ENCODE peak calls at places on chromosomes 12 and 14, in six cellular contexts. I, Q, W, N, K and P are unnamed samples.

GRCh38 chr12:129564768-129565167 is 339.1 kb downstream of the TMEM132D start:
- DNase-seq in I (no peak), Q (no peak), W (no peak), N (peak; percentile 54), K (no peak), P (no peak)

GRCh38 chr12:24069532-24070395 is 120.3 kb upstream of the SOX5 start:
- DNase-seq in I (no peak), Q (no peak), W (no peak), N (no peak), K (no peak), P (no peak)

GRCh38 chr12:130872179-130873096 is 572 bp downstream of the RAN start:
- DNase-seq in I (peak; percentile 80), Q (peak; percentile 18), W (no peak), N (peak; percentile 50), K (peak; percentile 36), P (peak; percentile 50)

GRCh38 chr14:55581011-55581806 is 1.2 kb downstream of the KTN1 start:
- DNase-seq in I (peak; percentile 79), Q (peak; percentile 16), W (no peak), N (peak; percentile 59), K (peak; percentile 50), P (peak; percentile 51)

GRCh38 chr14:38143651-38144505 is 63.8 kb upstream of the SSTR1 start:
- DNase-seq in I (no peak), Q (no peak), W (no peak), N (no peak), K (no peak), P (no peak)

GRCh38 chr12:28699029-28699428 is 450.0 kb upstream of the FAR2 start:
- DNase-seq in I (no peak), Q (no peak), W (no peak), N (no peak), K (no peak), P (no peak)

GRCh38 chr14:54314365-54315134 is 82.3 kb upstream of the CDKN3 start:
- DNase-seq in I (peak; percentile 55), Q (no peak), W (no peak), N (no peak), K (no peak), P (no peak)

GRCh38 chr14:88989911-88990310 is 165.5 kb downstream of the TTC8 start:
- DNase-seq in I (no peak), Q (no peak), W (no peak), N (no peak), K (no peak), P (no peak)

GRCh38 chr14:68199465-68200145 is 380.0 kb downstream of the RAD51B start:
- DNase-seq in I (no peak), Q (no peak), W (no peak), N (no peak), K (no peak), P (no peak)

GRCh38 chr14:67704484-67705089 is 2.9 kb downstream of the RDH12 start:
- DNase-seq in I (no peak), Q (no peak), W (no peak), N (peak; percentile 74), K (no peak), P (no peak)

DNA sequence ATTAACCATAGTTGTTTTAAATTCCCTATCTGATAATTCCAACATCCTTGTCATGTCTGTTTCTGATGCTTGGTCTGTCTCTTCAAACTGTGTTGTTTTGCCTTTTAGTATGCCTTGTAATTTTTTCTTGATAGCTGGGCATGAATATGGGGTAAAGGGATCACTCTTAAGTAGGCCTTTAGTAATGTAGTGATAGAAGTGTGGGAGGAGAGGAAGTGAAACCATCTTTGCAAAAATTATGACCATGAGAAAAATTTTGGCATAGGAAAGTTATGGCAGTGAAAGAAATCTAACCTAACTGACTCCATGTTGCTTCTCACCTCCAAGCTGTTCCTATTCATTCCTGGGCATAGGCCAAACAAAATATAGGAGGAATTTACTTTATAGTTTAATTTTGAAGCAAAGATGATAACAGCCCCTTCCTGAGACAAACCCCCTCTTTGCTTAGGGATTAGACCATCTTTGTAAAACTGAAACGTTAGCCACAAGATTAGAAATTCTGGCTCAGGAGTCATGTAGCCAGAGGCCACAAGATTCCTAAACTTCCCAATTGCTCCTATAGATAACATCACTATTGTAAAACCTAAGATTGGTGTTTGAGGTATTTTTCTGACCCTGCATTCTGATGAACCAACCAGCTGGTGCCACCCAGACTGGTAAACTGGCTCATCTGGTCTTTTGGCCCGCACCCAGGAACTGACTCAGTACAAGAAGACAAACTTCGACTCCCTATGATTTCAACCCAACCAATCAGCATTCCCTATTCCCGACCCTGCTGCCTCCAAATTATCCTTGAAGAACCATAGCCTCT is 45.8 kb downstream of the CRADD start:
- DNase-seq in I (no peak), Q (no peak), W (no peak), N (no peak), K (no peak), P (no peak)
- TF ChIP-seq CTCF in I (no peak), Q (no peak), W (no peak), N (no peak), K (no peak), P (no peak)

GRCh38 chr12:112892821-112893220 is 13.9 kb upstream of the OAS1 start:
- DNase-seq in I (no peak), Q (no peak), W (no peak), N (no peak), K (no peak), P (no peak)

GRCh38 chr12:112887542-112887941 is 19.2 kb upstream of the OAS1 start:
- DNase-seq in I (no peak), Q (no peak), W (no peak), N (no peak), K (no peak), P (no peak)

GRCh38 chr12:112894128-112894527 is 12.6 kb upstream of the OAS1 start:
- DNase-seq in I (no peak), Q (no peak), W (no peak), N (peak; percentile 25), K (no peak), P (no peak)

GRCh38 chr12:112891093-112892024 is 15.4 kb upstream of the OAS1 start:
- DNase-seq in I (no peak), Q (no peak), W (no peak), N (no peak), K (no peak), P (no peak)
- TF ChIP-seq CTCF in I (no peak), Q (no peak), W (no peak), N (no peak), K (no peak), P (no peak)

DNA sequence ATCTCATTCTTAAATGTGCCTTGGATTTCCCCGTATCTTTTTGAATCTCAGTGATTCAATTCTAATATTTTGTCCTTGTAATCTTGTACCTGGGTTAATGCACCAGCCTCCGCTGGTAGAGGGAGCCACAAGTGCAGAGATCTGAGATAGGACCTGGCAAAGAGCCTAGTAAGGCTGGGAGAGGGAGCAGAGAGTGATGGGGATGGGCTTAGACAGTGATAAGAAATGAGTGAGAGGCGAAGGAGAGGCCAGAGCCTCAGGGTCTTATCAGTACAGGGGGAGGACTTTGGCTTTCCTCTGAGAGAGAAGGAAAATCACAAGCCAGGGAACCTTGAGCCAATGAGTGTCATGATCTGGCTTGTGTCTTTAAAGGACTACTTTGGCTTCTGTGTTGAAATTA is 30.5 kb upstream of the LMNTD1 start:
- DNase-seq in I (no peak), Q (no peak), W (no peak), N (no peak), K (no peak), P (no peak)
- TF ChIP-seq CTCF in I (peak; percentile 27), Q (no peak), W (no peak), N (no peak), K (no peak), P (no peak)

GRCh38 chr12:26425587-26426260 is 230.4 kb downstream of the SSPN start:
- DNase-seq in I (no peak), Q (no peak), W (no peak), N (peak; percentile 40), K (no peak), P (no peak)
- TF ChIP-seq CTCF in I (no peak), Q (no peak), W (no peak), N (no peak), K (no peak), P (no peak)